ENCODE peak calls at places on chromosomes 6 and 20, in five cellular contexts. One of them, this sample, is unnamed.

GRCh38 chr20:32511358-32512046 is 73.6 kb downstream of the NOL4L start:
- DNase-seq in IMR-90: no peak
- DNase-seq in CD8-positive, alpha-beta T cell: no peak
- DNase-seq in AG09319: no peak
- DNase-seq in effector memory CD4-positive, alpha-beta T cell: no peak
- DNase-seq in this sample: no peak

GRCh38 chr6:146408583-146408982 is 135.1 kb upstream of the RAB32 start:
- DNase-seq in effector memory CD4-positive, alpha-beta T cell: no peak
- DNase-seq in IMR-90: no peak
- DNase-seq in CD8-positive, alpha-beta T cell: no peak
- DNase-seq in AG09319: no peak
- DNase-seq in this sample: no peak

GRCh38 chr6:28111964-28112363 is 12.4 kb upstream of the ZSCAN16 start:
- DNase-seq in AG09319: no peak
- DNase-seq in effector memory CD4-positive, alpha-beta T cell: no peak
- DNase-seq in CD8-positive, alpha-beta T cell: no peak
- DNase-seq in IMR-90: no peak
- DNase-seq in this sample: no peak

GRCh38 chr20:25025986-25026605 is 31.8 kb downstream of the ACSS1 start:
- DNase-seq in effector memory CD4-positive, alpha-beta T cell: no peak
- DNase-seq in IMR-90: no peak
- DNase-seq in AG09319: no peak
- DNase-seq in CD8-positive, alpha-beta T cell: no peak
- DNase-seq in this sample: no peak

GRCh38 chr6:66964216-66964615 is 1257.2 kb upstream of the EYS start:
- DNase-seq in CD8-positive, alpha-beta T cell: no peak
- DNase-seq in IMR-90: no peak
- DNase-seq in AG09319: no peak
- DNase-seq in effector memory CD4-positive, alpha-beta T cell: no peak
- DNase-seq in this sample: no peak

GRCh38 chr6:141752677-141753076 is 380.0 kb upstream of the GJE1 start:
- DNase-seq in AG09319: no peak
- DNase-seq in CD8-positive, alpha-beta T cell: no peak
- DNase-seq in IMR-90: no peak
- DNase-seq in effector memory CD4-positive, alpha-beta T cell: no peak
- DNase-seq in this sample: peak; percentile 14

GRCh38 chr20:33839591-33839990 is 28.4 kb downstream of the CHMP4B start:
- DNase-seq in IMR-90: no peak
- DNase-seq in AG09319: no peak
- DNase-seq in effector memory CD4-positive, alpha-beta T cell: no peak
- DNase-seq in CD8-positive, alpha-beta T cell: no peak
- DNase-seq in this sample: no peak

GRCh38 chr20:35012227-35013069 is 56.8 kb downstream of the MYH7B start:
- DNase-seq in effector memory CD4-positive, alpha-beta T cell: no peak
- DNase-seq in CD8-positive, alpha-beta T cell: no peak
- DNase-seq in AG09319: no peak
- DNase-seq in IMR-90: no peak
- DNase-seq in this sample: peak; percentile 42

GRCh38 chr6:123550052-123550617 is 86.6 kb downstream of the TRDN start:
- DNase-seq in IMR-90: no peak
- DNase-seq in CD8-positive, alpha-beta T cell: no peak
- DNase-seq in effector memory CD4-positive, alpha-beta T cell: no peak
- DNase-seq in AG09319: no peak
- DNase-seq in this sample: no peak

GRCh38 chr20:24870876-24871275 is 78.2 kb upstream of the CST7 start:
- DNase-seq in IMR-90: no peak
- DNase-seq in CD8-positive, alpha-beta T cell: no peak
- DNase-seq in AG09319: no peak
- DNase-seq in effector memory CD4-positive, alpha-beta T cell: no peak
- DNase-seq in this sample: no peak

GRCh38 chr6:5142131-5142530 is 57.0 kb downstream of the PPP1R3G start:
- DNase-seq in AG09319: no peak
- DNase-seq in IMR-90: no peak
- DNase-seq in effector memory CD4-positive, alpha-beta T cell: no peak
- DNase-seq in CD8-positive, alpha-beta T cell: no peak
- DNase-seq in this sample: no peak

GRCh38 chr20:47360207-47360488 is 3.6 kb upstream of the ZMYND8 start:
- DNase-seq in IMR-90: peak; percentile 64
- DNase-seq in AG09319: no peak
- DNase-seq in CD8-positive, alpha-beta T cell: no peak
- DNase-seq in effector memory CD4-positive, alpha-beta T cell: no peak
- DNase-seq in this sample: peak; percentile 76

GRCh38 chr6:168046696-168047095 is 32.3 kb downstream of the FRMD1 start:
- DNase-seq in CD8-positive, alpha-beta T cell: no peak
- DNase-seq in IMR-90: no peak
- DNase-seq in effector memory CD4-positive, alpha-beta T cell: no peak
- DNase-seq in AG09319: no peak
- DNase-seq in this sample: no peak

GRCh38 chr6:133114973-133115372 is 126.2 kb upstream of the EYA4 start:
- DNase-seq in CD8-positive, alpha-beta T cell: no peak
- DNase-seq in effector memory CD4-positive, alpha-beta T cell: no peak
- DNase-seq in AG09319: no peak
- DNase-seq in IMR-90: peak; percentile 18
- DNase-seq in this sample: peak; percentile 20

GRCh38 chr6:14875678-14876063 is 370.2 kb upstream of the JARID2 start:
- DNase-seq in CD8-positive, alpha-beta T cell: no peak
- DNase-seq in effector memory CD4-positive, alpha-beta T cell: no peak
- DNase-seq in AG09319: no peak
- DNase-seq in IMR-90: no peak
- DNase-seq in this sample: no peak

GRCh38 chr20:38418509-38419204 is 16.5 kb downstream of the SNHG17 start:
- DNase-seq in CD8-positive, alpha-beta T cell: no peak
- DNase-seq in IMR-90: peak; percentile 40
- DNase-seq in AG09319: no peak
- DNase-seq in effector memory CD4-positive, alpha-beta T cell: no peak
- DNase-seq in this sample: peak; percentile 38

GRCh38 chr20:48460681-48461080 is 367.1 kb downstream of the PREX1 start:
- DNase-seq in AG09319: no peak
- DNase-seq in effector memory CD4-positive, alpha-beta T cell: no peak
- DNase-seq in IMR-90: no peak
- DNase-seq in CD8-positive, alpha-beta T cell: no peak
- DNase-seq in this sample: no peak

GRCh38 chr6:21946298-21946783 is 350.5 kb downstream of the PRL start:
- DNase-seq in AG09319: peak; percentile 84
- DNase-seq in IMR-90: peak; percentile 98
- DNase-seq in effector memory CD4-positive, alpha-beta T cell: no peak
- DNase-seq in CD8-positive, alpha-beta T cell: no peak
- DNase-seq in this sample: peak; percentile 96

GRCh38 chr20:48772183-48772976 is 55.4 kb downstream of the PREX1 start:
- DNase-seq in AG09319: no peak
- DNase-seq in effector memory CD4-positive, alpha-beta T cell: no peak
- DNase-seq in CD8-positive, alpha-beta T cell: no peak
- DNase-seq in IMR-90: no peak
- DNase-seq in this sample: no peak

GRCh38 chr20:17520583-17520982 is 10.6 kb downstream of the BFSP1 start:
- DNase-seq in IMR-90: no peak
- DNase-seq in AG09319: no peak
- DNase-seq in effector memory CD4-positive, alpha-beta T cell: no peak
- DNase-seq in CD8-positive, alpha-beta T cell: no peak
- DNase-seq in this sample: no peak

GRCh38 chr6:654136-654535 is 2.8 kb downstream of the HUS1B start:
- DNase-seq in CD8-positive, alpha-beta T cell: no peak
- DNase-seq in effector memory CD4-positive, alpha-beta T cell: no peak
- DNase-seq in AG09319: no peak
- DNase-seq in IMR-90: no peak
- DNase-seq in this sample: no peak

GRCh38 chr20:54260116-54260515 is 52.2 kb downstream of the PFDN4 start:
- DNase-seq in IMR-90: no peak
- DNase-seq in effector memory CD4-positive, alpha-beta T cell: no peak
- DNase-seq in CD8-positive, alpha-beta T cell: no peak
- DNase-seq in AG09319: no peak
- DNase-seq in this sample: no peak

GRCh38 chr6:56851541-56852248 is 103.2 kb upstream of the BEND6 start:
- DNase-seq in effector memory CD4-positive, alpha-beta T cell: no peak
- DNase-seq in CD8-positive, alpha-beta T cell: no peak
- DNase-seq in AG09319: peak; percentile 73
- DNase-seq in IMR-90: peak; percentile 89
- DNase-seq in this sample: peak; percentile 91

GRCh38 chr6:10146723-10147451 is 268.0 kb downstream of the TFAP2A start:
- DNase-seq in AG09319: peak; percentile 32
- DNase-seq in CD8-positive, alpha-beta T cell: no peak
- DNase-seq in effector memory CD4-positive, alpha-beta T cell: no peak
- DNase-seq in IMR-90: peak; percentile 8
- DNase-seq in this sample: peak; percentile 77

GRCh38 chr6:19842030-19842429 is 4.9 kb downstream of the ID4 start:
- DNase-seq in CD8-positive, alpha-beta T cell: no peak
- DNase-seq in IMR-90: no peak
- DNase-seq in AG09319: no peak
- DNase-seq in effector memory CD4-positive, alpha-beta T cell: no peak
- DNase-seq in this sample: no peak

GRCh38 chr20:45010399-45010828 is 44.1 kb downstream of the STK4 start:
- DNase-seq in effector memory CD4-positive, alpha-beta T cell: no peak
- DNase-seq in AG09319: no peak
- DNase-seq in IMR-90: peak; percentile 95
- DNase-seq in CD8-positive, alpha-beta T cell: no peak
- DNase-seq in this sample: peak; percentile 85

GRCh38 chr6:5135783-5136376 is 50.7 kb downstream of the PPP1R3G start:
- DNase-seq in CD8-positive, alpha-beta T cell: no peak
- DNase-seq in AG09319: no peak
- DNase-seq in IMR-90: no peak
- DNase-seq in effector memory CD4-positive, alpha-beta T cell: no peak
- DNase-seq in this sample: peak; percentile 43

GRCh38 chr6:24981385-24981758 is 45.6 kb upstream of the RIPOR2 start:
- DNase-seq in IMR-90: peak; percentile 49
- DNase-seq in CD8-positive, alpha-beta T cell: no peak
- DNase-seq in effector memory CD4-positive, alpha-beta T cell: no peak
- DNase-seq in AG09319: no peak
- DNase-seq in this sample: peak; percentile 55

This sample was measured in iris pigment epithelial cell.